ENCODE peak calls at places on chromosomes 11 and 22, in seven cellular contexts. Y is memory B cell; I is sciatic nerve; K is HEK293T; T is effector memory CD8-positive, alpha-beta T cell; Q is bronchial epithelial cell; E is cardiac septum. M is an unnamed sample.

GRCh38 chr11:106463796-106464201 is 386.3 kb downstream of the AASDHPPT start:
- DNase-seq in E (no peak), T (no peak), Q (no peak), K (no peak), Y (no peak), I (no peak), M (no peak)

GRCh38 chr11:108538022-108538424 is 39.8 kb upstream of the POGLUT3 start:
- DNase-seq in Y (no peak), T (peak; percentile 6), I (no peak), E (no peak), K (no peak), Q (peak; percentile 83), M (no peak)

GRCh38 chr11:12272821-12273617 is 104.4 kb upstream of the PARVA start:
- DNase-seq in T (no peak), E (peak; percentile 20), K (no peak), Y (no peak), I (peak; percentile 40), Q (peak; percentile 50), M (no peak)

GRCh38 chr22:17785185-17786184 is 11.2 kb upstream of the BID start:
- DNase-seq in I (no peak), E (peak; percentile 86), Y (peak; percentile 76), K (peak; percentile 91), T (peak; percentile 69), Q (peak; percentile 35), M (no peak)

GRCh38 chr11:131773626-131774025 is 403.2 kb downstream of the NTM start:
- DNase-seq in Q (no peak), E (no peak), K (no peak), T (no peak), I (no peak), Y (no peak), M (no peak)

GRCh38 chr22:27771637-27772369 is 29.8 kb downstream of the MN1 start:
- DNase-seq in K (no peak), Y (no peak), T (no peak), I (no peak), Q (no peak), E (no peak), M (no peak)

GRCh38 chr11:3101921-3102640 is 44.9 kb upstream of the CARS1 start:
- DNase-seq in E (peak; percentile 68), Y (no peak), K (no peak), T (no peak), Q (no peak), I (peak; percentile 56), M (no peak)

GRCh38 chr11:1741741-1742140 is 8.7 kb downstream of the IFITM10 start:
- DNase-seq in I (peak; percentile 19), Y (no peak), Q (no peak), T (no peak), E (no peak), K (no peak), M (no peak)

GRCh38 chr11:98772799-98773198 is 247.9 kb upstream of the CNTN5 start:
- DNase-seq in T (no peak), I (no peak), Y (no peak), Q (no peak), E (no peak), K (no peak), M (no peak)

GRCh38 chr11:47035108-47035507 is 98.5 kb downstream of the CSTPP1 start:
- DNase-seq in K (no peak), Y (no peak), I (no peak), Q (no peak), E (no peak), T (no peak), M (no peak)

GRCh38 chr11:78698612-78699011 is 123.9 kb upstream of the NARS2 start:
- DNase-seq in T (no peak), Y (no peak), I (peak; percentile 69), E (peak; percentile 82), K (no peak), Q (peak; percentile 66), M (no peak)

GRCh38 chr11:79413258-79413657 is 27.6 kb downstream of the TENM4 start:
- DNase-seq in K (peak; percentile 17), E (peak; percentile 85), Q (peak; percentile 56), Y (no peak), I (peak; percentile 90), T (no peak), M (no peak)

M was measured in GM18507.